ENCODE peak calls at places on chromosomes 3 and 15, in ten cellular contexts. One of them, this sample, is unnamed.

GRCh38 chr3:69012111-69012835 is 1.2 kb downstream of the EOGT start:
- DNase-seq in body of pancreas: peak; percentile 65
- DNase-seq in testis: peak; percentile 33
- DNase-seq in A549: no peak
- DNase-seq in breast epithelium: peak; percentile 83
- DNase-seq in K562: no peak
- DNase-seq in sigmoid colon: peak; percentile 82
- DNase-seq in adrenal gland: peak; percentile 71
- DNase-seq in Peyer's patch: no peak
- DNase-seq in GM12892: no peak
- DNase-seq in this sample: no peak

GRCh38 chr3:29319798-29320197 is 38.9 kb downstream of the RBMS3 start:
- DNase-seq in body of pancreas: no peak
- DNase-seq in testis: no peak
- DNase-seq in A549: no peak
- DNase-seq in breast epithelium: no peak
- DNase-seq in K562: no peak
- DNase-seq in sigmoid colon: no peak
- DNase-seq in adrenal gland: no peak
- DNase-seq in Peyer's patch: no peak
- DNase-seq in GM12892: no peak
- DNase-seq in this sample: no peak

GRCh38 chr3:123076496-123077418 is 9.9 kb downstream of the PDIA5 start:
- DNase-seq in body of pancreas: peak; percentile 65
- DNase-seq in testis: peak; percentile 44
- DNase-seq in A549: no peak
- DNase-seq in breast epithelium: peak; percentile 37
- DNase-seq in K562: no peak
- DNase-seq in sigmoid colon: peak; percentile 89
- DNase-seq in adrenal gland: peak; percentile 95
- DNase-seq in Peyer's patch: no peak
- DNase-seq in GM12892: no peak
- DNase-seq in this sample: peak; percentile 9

GRCh38 chr15:60675763-60676162 is 196.8 kb upstream of the ICE2 start:
- DNase-seq in body of pancreas: no peak
- DNase-seq in testis: no peak
- DNase-seq in A549: no peak
- DNase-seq in breast epithelium: no peak
- DNase-seq in K562: no peak
- DNase-seq in sigmoid colon: no peak
- DNase-seq in adrenal gland: no peak
- DNase-seq in Peyer's patch: no peak
- DNase-seq in GM12892: no peak
- DNase-seq in this sample: no peak

GRCh38 chr3:1118074-1118473 is 25.2 kb downstream of the CNTN6 start:
- DNase-seq in body of pancreas: no peak
- DNase-seq in testis: no peak
- DNase-seq in A549: no peak
- DNase-seq in breast epithelium: no peak
- DNase-seq in K562: no peak
- DNase-seq in sigmoid colon: no peak
- DNase-seq in adrenal gland: peak; percentile 82
- DNase-seq in Peyer's patch: no peak
- DNase-seq in GM12892: no peak
- DNase-seq in this sample: no peak

GRCh38 chr3:108183178-108183577 is 39.0 kb downstream of the IFT57 start:
- DNase-seq in body of pancreas: no peak
- DNase-seq in testis: no peak
- DNase-seq in A549: no peak
- DNase-seq in breast epithelium: no peak
- DNase-seq in K562: no peak
- DNase-seq in sigmoid colon: no peak
- DNase-seq in adrenal gland: no peak
- DNase-seq in Peyer's patch: no peak
- DNase-seq in GM12892: no peak
- DNase-seq in this sample: peak; percentile 17

GRCh38 chr3:190252080-190252479 is 70.2 kb downstream of the CLDN1 start:
- DNase-seq in body of pancreas: no peak
- DNase-seq in testis: no peak
- DNase-seq in A549: no peak
- DNase-seq in breast epithelium: no peak
- DNase-seq in K562: no peak
- DNase-seq in sigmoid colon: no peak
- DNase-seq in adrenal gland: no peak
- DNase-seq in Peyer's patch: no peak
- DNase-seq in GM12892: no peak
- DNase-seq in this sample: no peak

GRCh38 chr3:42308651-42309050 is 42.7 kb upstream of the CCK start:
- DNase-seq in body of pancreas: no peak
- DNase-seq in testis: no peak
- DNase-seq in A549: no peak
- DNase-seq in breast epithelium: no peak
- DNase-seq in K562: no peak
- DNase-seq in sigmoid colon: no peak
- DNase-seq in adrenal gland: no peak
- DNase-seq in Peyer's patch: no peak
- DNase-seq in GM12892: no peak
- DNase-seq in this sample: no peak

GRCh38 chr3:138761002-138761401 is 73.7 kb downstream of the PIK3CB start:
- DNase-seq in body of pancreas: no peak
- DNase-seq in testis: no peak
- DNase-seq in A549: no peak
- DNase-seq in breast epithelium: no peak
- DNase-seq in K562: no peak
- DNase-seq in sigmoid colon: no peak
- DNase-seq in adrenal gland: no peak
- DNase-seq in Peyer's patch: no peak
- DNase-seq in GM12892: no peak
- DNase-seq in this sample: no peak

GRCh38 chr3:32708672-32709283 is 23.8 kb downstream of the CNOT10 start:
- DNase-seq in body of pancreas: no peak
- DNase-seq in testis: no peak
- DNase-seq in A549: no peak
- DNase-seq in breast epithelium: no peak
- DNase-seq in K562: peak; percentile 34
- DNase-seq in sigmoid colon: no peak
- DNase-seq in adrenal gland: no peak
- DNase-seq in Peyer's patch: no peak
- DNase-seq in GM12892: no peak
- DNase-seq in this sample: peak; percentile 83

GRCh38 chr15:67550522-67550921 is 8.0 kb downstream of the MAP2K5 start:
- DNase-seq in body of pancreas: no peak
- DNase-seq in testis: no peak
- DNase-seq in A549: no peak
- DNase-seq in breast epithelium: no peak
- DNase-seq in K562: peak; percentile 73
- DNase-seq in sigmoid colon: no peak
- DNase-seq in adrenal gland: peak; percentile 72
- DNase-seq in Peyer's patch: no peak
- DNase-seq in GM12892: no peak
- DNase-seq in this sample: peak; percentile 79

GRCh38 chr3:101824691-101825090 is 24.6 kb upstream of the NFKBIZ start:
- DNase-seq in body of pancreas: no peak
- DNase-seq in testis: no peak
- DNase-seq in A549: no peak
- DNase-seq in breast epithelium: no peak
- DNase-seq in K562: no peak
- DNase-seq in sigmoid colon: no peak
- DNase-seq in adrenal gland: no peak
- DNase-seq in Peyer's patch: no peak
- DNase-seq in GM12892: no peak
- DNase-seq in this sample: no peak

GRCh38 chr15:95017950-95018349 is 786.6 kb downstream of the MCTP2 start:
- DNase-seq in body of pancreas: peak; percentile 68
- DNase-seq in testis: peak; percentile 57
- DNase-seq in A549: no peak
- DNase-seq in breast epithelium: peak; percentile 36
- DNase-seq in K562: no peak
- DNase-seq in sigmoid colon: peak; percentile 70
- DNase-seq in adrenal gland: peak; percentile 84
- DNase-seq in Peyer's patch: no peak
- DNase-seq in GM12892: no peak
- DNase-seq in this sample: no peak

GRCh38 chr3:49629866-49630265 is 44.3 kb upstream of the APEH start:
- DNase-seq in body of pancreas: no peak
- DNase-seq in testis: no peak
- DNase-seq in A549: no peak
- DNase-seq in breast epithelium: no peak
- DNase-seq in K562: no peak
- DNase-seq in sigmoid colon: no peak
- DNase-seq in adrenal gland: no peak
- DNase-seq in Peyer's patch: no peak
- DNase-seq in GM12892: no peak
- DNase-seq in this sample: no peak
- TF ChIP-seq POLR2A in body of pancreas: no peak
- TF ChIP-seq POLR2A in testis: no peak
- TF ChIP-seq POLR2A in A549: no peak
- TF ChIP-seq POLR2A in breast epithelium: no peak
- TF ChIP-seq POLR2A in K562: no peak
- TF ChIP-seq POLR2A in sigmoid colon: no peak
- TF ChIP-seq POLR2A in adrenal gland: no peak
- TF ChIP-seq POLR2A in Peyer's patch: no peak
- TF ChIP-seq POLR2A in GM12892: no peak
- TF ChIP-seq POLR2A in this sample: no peak

GRCh38 chr3:149752788-149753136 is 473 bp upstream of the COMMD2 start:
- DNase-seq in body of pancreas: no peak
- DNase-seq in testis: no peak
- DNase-seq in A549: no peak
- DNase-seq in breast epithelium: no peak
- DNase-seq in K562: no peak
- DNase-seq in sigmoid colon: no peak
- DNase-seq in adrenal gland: no peak
- DNase-seq in Peyer's patch: no peak
- DNase-seq in GM12892: no peak
- DNase-seq in this sample: no peak

GRCh38 chr3:149752051-149752787 is at the start of gene COMMD2:
- DNase-seq in body of pancreas: peak; percentile 82
- DNase-seq in testis: peak; percentile 82
- DNase-seq in A549: peak; percentile 94
- DNase-seq in breast epithelium: peak; percentile 64
- DNase-seq in K562: peak; percentile 74
- DNase-seq in sigmoid colon: peak; percentile 90
- DNase-seq in adrenal gland: peak; percentile 88
- DNase-seq in Peyer's patch: peak; percentile 80
- DNase-seq in GM12892: peak; percentile 46
- DNase-seq in this sample: peak; percentile 93

GRCh38 chr3:149751551-149751950 is 738 bp downstream of the COMMD2 start:
- DNase-seq in body of pancreas: no peak
- DNase-seq in testis: no peak
- DNase-seq in A549: no peak
- DNase-seq in breast epithelium: no peak
- DNase-seq in K562: no peak
- DNase-seq in sigmoid colon: no peak
- DNase-seq in adrenal gland: no peak
- DNase-seq in Peyer's patch: no peak
- DNase-seq in GM12892: no peak
- DNase-seq in this sample: peak; percentile 45

GRCh38 chr3:149753717-149754116 is 1.4 kb upstream of the COMMD2 start:
- DNase-seq in body of pancreas: no peak
- DNase-seq in testis: no peak
- DNase-seq in A549: no peak
- DNase-seq in breast epithelium: no peak
- DNase-seq in K562: no peak
- DNase-seq in sigmoid colon: no peak
- DNase-seq in adrenal gland: no peak
- DNase-seq in Peyer's patch: no peak
- DNase-seq in GM12892: no peak
- DNase-seq in this sample: no peak
- TF ChIP-seq POLR2A in body of pancreas: no peak
- TF ChIP-seq POLR2A in testis: no peak
- TF ChIP-seq POLR2A in A549: no peak
- TF ChIP-seq POLR2A in breast epithelium: no peak
- TF ChIP-seq POLR2A in K562: no peak
- TF ChIP-seq POLR2A in sigmoid colon: no peak
- TF ChIP-seq POLR2A in adrenal gland: no peak
- TF ChIP-seq POLR2A in Peyer's patch: no peak
- TF ChIP-seq POLR2A in GM12892: no peak
- TF ChIP-seq POLR2A in this sample: no peak

DNA sequence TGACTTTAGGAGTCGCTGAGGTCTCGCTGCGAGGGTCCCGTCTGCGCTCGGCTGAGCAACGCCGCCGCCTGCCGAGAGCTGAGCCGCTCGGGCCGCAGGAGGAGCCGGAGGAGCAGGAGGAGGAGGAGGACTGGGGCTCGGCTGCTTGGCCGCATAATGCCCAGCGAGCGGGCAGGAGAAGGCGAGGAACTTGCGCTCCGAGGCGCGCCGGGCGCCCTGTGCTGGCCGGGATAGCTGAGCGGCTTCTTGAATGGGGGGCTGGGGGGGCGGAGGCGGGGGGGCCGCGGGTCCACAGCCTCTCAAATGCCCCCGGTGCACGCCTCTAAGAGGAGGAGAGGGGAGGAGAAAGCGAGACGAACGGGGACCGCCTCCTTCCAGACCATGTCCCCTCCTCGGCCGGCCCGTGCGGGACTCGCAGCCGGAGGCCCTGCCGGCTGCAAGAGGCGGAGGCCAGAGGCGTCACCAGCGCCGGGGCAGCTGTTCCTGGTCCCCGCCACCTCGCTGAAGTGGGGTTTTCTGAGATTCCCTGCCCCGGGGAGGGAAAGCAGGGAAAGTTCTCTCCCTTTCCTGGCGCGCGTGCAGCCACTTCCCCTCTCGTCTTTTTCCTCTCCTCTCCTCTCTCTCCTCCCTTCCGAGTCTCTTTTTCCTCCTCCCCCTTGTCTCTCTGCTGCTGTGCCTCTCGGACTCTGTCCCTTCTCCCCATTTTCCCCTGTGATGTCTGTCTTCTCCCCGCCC is at the start of gene ADAMTS9:
- DNase-seq in body of pancreas: peak; percentile 61
- DNase-seq in testis: peak; percentile 66
- DNase-seq in A549: peak; percentile 35
- DNase-seq in breast epithelium: peak; percentile 53
- DNase-seq in K562: no peak
- DNase-seq in sigmoid colon: peak; percentile 91
- DNase-seq in adrenal gland: peak; percentile 85
- DNase-seq in Peyer's patch: no peak
- DNase-seq in GM12892: no peak
- DNase-seq in this sample: peak; percentile 26
- TF ChIP-seq POLR2A in body of pancreas: no peak
- TF ChIP-seq POLR2A in testis: no peak
- TF ChIP-seq POLR2A in A549: no peak
- TF ChIP-seq POLR2A in breast epithelium: no peak
- TF ChIP-seq POLR2A in K562: no peak
- TF ChIP-seq POLR2A in sigmoid colon: peak; percentile 54
- TF ChIP-seq POLR2A in adrenal gland: peak; percentile 88
- TF ChIP-seq POLR2A in Peyer's patch: no peak
- TF ChIP-seq POLR2A in GM12892: no peak
- TF ChIP-seq POLR2A in this sample: no peak

DNA sequence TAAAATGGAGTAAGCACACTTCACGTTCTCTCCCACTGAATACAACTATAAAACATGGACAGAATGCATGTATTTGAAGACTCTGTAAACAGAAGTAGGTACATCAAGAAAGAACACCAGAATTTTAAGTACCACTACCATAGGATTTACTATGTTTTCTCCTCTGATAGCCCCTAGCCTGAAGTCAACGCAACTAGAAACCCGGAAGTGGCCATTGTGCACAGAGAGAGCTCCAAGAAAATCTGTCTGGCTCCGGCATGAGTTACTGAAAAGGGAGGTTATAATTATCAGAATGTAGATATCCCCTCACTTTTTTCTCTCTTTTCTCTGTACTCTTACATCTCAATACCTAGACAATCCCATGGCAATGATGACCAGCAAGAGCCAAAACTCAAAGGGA is 23.8 kb downstream of the KBTBD12 start:
- DNase-seq in body of pancreas: no peak
- DNase-seq in testis: no peak
- DNase-seq in A549: no peak
- DNase-seq in breast epithelium: no peak
- DNase-seq in K562: no peak
- DNase-seq in sigmoid colon: no peak
- DNase-seq in adrenal gland: no peak
- DNase-seq in Peyer's patch: no peak
- DNase-seq in GM12892: no peak
- DNase-seq in this sample: no peak
- TF ChIP-seq POLR2A in body of pancreas: no peak
- TF ChIP-seq POLR2A in testis: no peak
- TF ChIP-seq POLR2A in A549: no peak
- TF ChIP-seq POLR2A in breast epithelium: no peak
- TF ChIP-seq POLR2A in K562: no peak
- TF ChIP-seq POLR2A in sigmoid colon: no peak
- TF ChIP-seq POLR2A in adrenal gland: no peak
- TF ChIP-seq POLR2A in Peyer's patch: no peak
- TF ChIP-seq POLR2A in GM12892: no peak
- TF ChIP-seq POLR2A in this sample: no peak